ENCODE peak calls at places on chromosomes 3 and 15, in six cellular contexts. T, X, Y, S, R and Q are unnamed samples.

GRCh38 chr3:153026026-153026425 is 136.0 kb upstream of the RAP2B start:
- DNase-seq in S (peak; percentile 71), R (no peak), Y (peak; percentile 74), X (no peak), T (no peak), Q (no peak)

GRCh38 chr3:190260301-190260700 is 61.9 kb downstream of the CLDN1 start:
- DNase-seq in Y (no peak), R (no peak), T (no peak), X (no peak), S (no peak), Q (no peak)

GRCh38 chr15:69090197-69090948 is 70.1 kb upstream of the GLCE start:
- DNase-seq in X (no peak), T (peak; percentile 4), Y (peak; percentile 49), R (no peak), S (peak; percentile 94), Q (no peak)

GRCh38 chr3:115784739-115785571 is 161.6 kb downstream of the GAP43 start:
- DNase-seq in S (no peak), Y (peak; percentile 96), T (peak; percentile 5), X (no peak), R (no peak), Q (no peak)

GRCh38 chr3:66270726-66271125 is 49.9 kb downstream of the SLC25A26 start:
- DNase-seq in R (no peak), Y (no peak), S (no peak), X (no peak), T (no peak), Q (no peak)

GRCh38 chr3:47440131-47440530 is 35.6 kb downstream of the SCAP start:
- DNase-seq in Y (peak; percentile 26), S (peak; percentile 53), X (no peak), T (no peak), R (no peak), Q (no peak)

GRCh38 chr3:8996681-8997121 is 33.4 kb upstream of the RAD18 start:
- DNase-seq in T (no peak), S (peak; percentile 64), X (peak; percentile 59), R (peak; percentile 33), Y (peak; percentile 68), Q (no peak)

GRCh38 chr3:49199900-49200281 is 28.5 kb downstream of the KLHDC8B start:
- DNase-seq in Y (peak; percentile 63), X (no peak), R (no peak), S (no peak), T (no peak), Q (no peak)

GRCh38 chr3:11364181-11364580 is 92.0 kb downstream of the ATG7 start:
- DNase-seq in Y (peak; percentile 65), R (no peak), S (no peak), T (no peak), X (no peak), Q (no peak)
- H3K36me3 ChIP-seq in Y (peaks cover 34% of the 10 kb centered on the region), R (peaks cover 27% of the 10 kb centered on the region), S (no peaks in the 10 kb centered on the region), T (no peaks in the 10 kb centered on the region), X (peaks cover 74% of the 10 kb centered on the region), Q (peaks cover 37% of the 10 kb centered on the region)

GRCh38 chr15:79316864-79317263 is 6.0 kb downstream of the TMED3 start:
- DNase-seq in X (no peak), S (no peak), R (no peak), Y (no peak), T (no peak), Q (no peak)
- H3K36me3 ChIP-seq in X (peaks cover 71% of the 10 kb centered on the region), S (peaks cover 41% of the 10 kb centered on the region), R (peaks cover 20% of the 10 kb centered on the region), Y (peaks cover 36% of the 10 kb centered on the region), T (no peaks in the 10 kb centered on the region), Q (peaks cover 34% of the 10 kb centered on the region)

DNA sequence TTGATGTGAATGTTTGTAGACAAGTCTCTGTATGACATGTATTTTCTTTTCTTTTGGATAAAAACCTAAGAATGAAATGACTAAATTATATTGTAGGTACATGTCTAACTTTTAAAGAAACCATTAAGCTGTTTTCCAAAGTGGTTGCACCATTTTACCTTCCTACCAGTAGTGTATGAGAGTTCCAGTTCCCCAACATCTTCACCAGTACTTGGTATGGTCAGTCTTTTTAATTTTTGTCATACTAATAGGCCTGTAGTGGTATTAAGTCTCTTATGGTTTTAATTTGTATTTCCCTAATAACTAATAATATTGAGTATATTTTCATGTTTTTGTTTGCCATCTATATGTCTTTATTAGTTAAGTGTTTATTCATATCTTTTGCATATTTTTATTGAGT is 244.0 kb upstream of the LRRFIP2 start:
- DNase-seq in R (no peak), T (no peak), S (no peak), X (no peak), Y (no peak), Q (no peak)
- H3K36me3 ChIP-seq in R (peaks cover 23% of the 10 kb centered on the region), T (no peaks in the 10 kb centered on the region), S (peaks cover 15% of the 10 kb centered on the region), X (peaks cover 32% of the 10 kb centered on the region), Y (peaks cover 29% of the 10 kb centered on the region), Q (peaks cover 23% of the 10 kb centered on the region)

DNA sequence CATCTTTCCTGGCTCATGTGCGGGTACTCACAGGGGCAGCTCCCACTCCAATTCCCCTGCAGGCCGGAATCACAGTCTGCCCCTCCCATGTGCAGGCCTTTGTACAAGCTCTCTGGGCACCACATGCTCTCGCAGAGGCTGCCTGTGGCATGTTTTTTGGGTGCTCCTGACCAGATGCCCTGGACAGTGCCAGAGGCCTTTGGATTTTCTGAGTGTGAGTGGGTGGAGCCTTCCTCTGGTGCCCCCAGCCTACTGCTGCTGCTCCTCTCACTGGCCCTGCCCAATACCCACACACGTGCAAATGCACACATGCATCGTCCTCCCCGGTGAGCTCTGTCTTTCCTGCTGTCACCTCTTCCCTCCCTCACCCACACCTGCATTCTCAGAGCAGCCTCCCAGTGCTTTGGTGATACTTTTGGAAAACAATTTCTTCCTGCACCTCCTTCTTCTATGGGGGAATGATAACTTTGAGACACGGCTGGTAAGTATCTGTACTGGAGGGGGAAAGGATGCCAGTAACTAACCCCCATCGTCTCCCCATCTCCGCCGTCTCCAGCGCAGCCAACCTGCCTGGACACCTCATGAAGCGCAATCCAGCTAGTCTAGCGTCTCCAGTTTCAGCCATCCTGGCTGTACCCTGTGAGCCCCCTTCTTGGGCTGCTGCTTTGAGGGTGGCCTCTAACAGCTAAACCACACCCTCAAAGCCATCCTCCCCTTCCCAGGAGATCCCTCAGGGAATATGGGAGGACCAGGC is 229.4 kb upstream of the TOPAZ1 start:
- DNase-seq in Y (no peak), T (no peak), R (no peak), X (no peak), S (no peak), Q (no peak)
- H3K36me3 ChIP-seq in Y (no peaks in the 10 kb centered on the region), T (no peaks in the 10 kb centered on the region), R (no peaks in the 10 kb centered on the region), X (no peaks in the 10 kb centered on the region), S (no peaks in the 10 kb centered on the region), Q (no peaks in the 10 kb centered on the region)

DNA sequence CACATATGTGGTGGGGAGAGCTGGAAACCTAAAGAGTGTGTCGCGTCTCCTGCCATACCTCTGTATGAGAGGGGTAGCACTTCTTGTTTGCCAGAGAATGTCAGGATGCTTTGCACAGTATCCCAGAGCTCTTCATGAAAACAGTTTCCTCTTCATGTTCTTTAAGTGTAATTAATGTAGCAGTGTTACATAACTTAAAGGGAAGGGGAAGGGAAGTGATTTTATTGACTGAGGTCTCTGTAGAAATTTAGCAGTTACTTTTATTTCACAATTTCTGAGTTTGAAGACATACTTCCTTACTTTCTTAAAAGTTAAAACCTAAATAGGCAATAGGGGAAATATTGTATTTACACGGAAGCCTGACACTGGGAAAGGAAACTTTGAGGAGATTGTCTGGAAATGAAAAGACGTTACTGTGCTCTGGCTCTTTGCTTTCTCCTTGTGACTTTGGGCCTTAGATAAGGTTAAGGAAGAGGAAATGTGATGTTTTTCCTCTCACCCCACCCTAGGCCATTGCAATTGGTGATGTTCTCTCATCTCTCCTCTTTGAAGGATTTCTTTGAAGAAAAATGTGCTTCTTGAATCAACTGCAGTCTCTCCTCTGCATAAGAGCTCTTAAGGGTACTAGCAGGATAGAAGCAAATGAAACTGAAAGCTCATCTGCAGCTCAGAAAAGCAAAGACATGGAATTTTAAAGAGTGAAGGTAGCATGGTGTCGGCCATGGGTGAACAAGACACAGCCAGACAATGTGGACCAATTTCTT is 6.0 kb downstream of the NXPE3 start:
- DNase-seq in R (no peak), Y (no peak), S (no peak), X (no peak), T (no peak), Q (no peak)
- H3K36me3 ChIP-seq in R (peaks cover 3% of the 10 kb centered on the region), Y (peaks cover 19% of the 10 kb centered on the region), S (peaks cover 36% of the 10 kb centered on the region), X (peaks cover 83% of the 10 kb centered on the region), T (no peaks in the 10 kb centered on the region), Q (peaks cover 75% of the 10 kb centered on the region)

GRCh38 chr15:74924525-74924924 is 13.3 kb downstream of the COX5A start:
- DNase-seq in R (no peak), X (no peak), T (no peak), Y (no peak), S (no peak), Q (no peak)
- H3K36me3 ChIP-seq in R (peaks cover 34% of the 10 kb centered on the region), X (peaks cover 100% of the 10 kb centered on the region), T (no peaks in the 10 kb centered on the region), Y (peaks cover 36% of the 10 kb centered on the region), S (peaks cover 67% of the 10 kb centered on the region), Q (peaks cover 79% of the 10 kb centered on the region)